ENCODE peak calls at places on chromosomes 7 and 10, in seven cellular contexts. E is uterus; M is NCI-H1694 treated with DMSO at 0.1 percent for 48 hours; A is pancreas; S is stimulated activated CD4-positive, alpha-beta T cell treated with anti-CD3 and anti-CD28 coated beads, Interleukin-15, amount 100 ng/mL, for 24 hours; P is lower lobe of right lung; D is activated CD4-positive, alpha-beta T cell treated with anti-CD3 and anti-CD28 coated beads, Interleukin-2, amount 10 ng/mL, durations not matched to agents 7 days and 5 days. I is an unnamed sample.

GRCh38 chr7:41331194-41331593 is 371.7 kb downstream of the INHBA start:
- DNase-seq in E (no peak), M (no peak), A (no peak), S (no peak), P (no peak), D (no peak), I (no peak)

GRCh38 chr7:152430857-152431256 is 4.9 kb downstream of the KMT2C start:
- DNase-seq in E (no peak), M (no peak), A (no peak), S (no peak), P (no peak), D (no peak), I (no peak)

GRCh38 chr10:29955308-29955935 is 104.0 kb downstream of the JCAD start:
- DNase-seq in E (no peak), M (no peak), A (no peak), S (no peak), P (no peak), D (no peak), I (no peak)

GRCh38 chr7:100612730-100613446 is 548 bp downstream of the MOSPD3 start:
- DNase-seq in E (no peak), M (no peak), A (no peak), S (no peak), P (no peak), D (peak), I (no peak)

GRCh38 chr10:23015021-23015707 is 80.2 kb upstream of the MSRB2 start:
- DNase-seq in E (no peak), M (no peak), A (no peak), S (no peak), P (no peak), D (no peak), I (no peak)

GRCh38 chr7:25854608-25855497 is 297.1 kb upstream of the NFE2L3 start:
- DNase-seq in E (peak), M (peak), A (no peak), S (peak), P (no peak), D (peak), I (peak)

GRCh38 chr10:91779011-91779605 is 19.1 kb upstream of the TNKS2 start:
- DNase-seq in E (no peak), M (no peak), A (no peak), S (no peak), P (no peak), D (no peak), I (no peak)

GRCh38 chr10:34101001-34101400 is 714.1 kb downstream of the PARD3 start:
- DNase-seq in E (no peak), M (no peak), A (no peak), S (no peak), P (no peak), D (no peak), I (no peak)

GRCh38 chr10:103792547-103792946 is 62.8 kb downstream of the SH3PXD2A start:
- DNase-seq in E (no peak), M (no peak), A (no peak), S (no peak), P (peak), D (no peak), I (no peak)

GRCh38 chr10:93006435-93007039 is 54.1 kb upstream of the CYP26C1 start:
- DNase-seq in E (no peak), M (peak), A (no peak), S (no peak), P (no peak), D (no peak), I (peak)

GRCh38 chr10:69123747-69124557 is at the start of gene VPS26A:
- DNase-seq in E (peak), M (peak), A (peak), S (peak), P (peak), D (peak), I (peak)

GRCh38 chr10:75987610-75988009 is 556.2 kb downstream of the LRMDA start:
- DNase-seq in E (no peak), M (no peak), A (no peak), S (no peak), P (no peak), D (no peak), I (no peak)

GRCh38 chr7:140292438-140292837 is 105.9 kb downstream of the SLC37A3 start:
- DNase-seq in E (no peak), M (no peak), A (no peak), S (no peak), P (no peak), D (no peak), I (no peak)

GRCh38 chr10:59273453-59273852 is 88.9 kb downstream of the FAM13C start:
- DNase-seq in E (no peak), M (no peak), A (no peak), S (no peak), P (no peak), D (no peak), I (no peak)

GRCh38 chr7:67937717-67938191 is 941.1 kb downstream of the TYW1 start:
- DNase-seq in E (no peak), M (no peak), A (no peak), S (no peak), P (peak), D (no peak), I (no peak)

GRCh38 chr10:96236090-96236478 is 35.3 kb downstream of the BLNK start:
- DNase-seq in E (no peak), M (no peak), A (no peak), S (no peak), P (no peak), D (no peak), I (no peak)

GRCh38 chr10:31299119-31299518 is 19.9 kb upstream of the ZEB1 start:
- DNase-seq in E (no peak), M (no peak), A (no peak), S (no peak), P (no peak), D (no peak), I (peak)